ENCODE peak calls at places on chromosomes 2 and 18, in five cellular contexts. One of them, this sample, is unnamed.

GRCh38 chr2:120750488-120751210 is 15.0 kb downstream of the GLI2 start:
- DNase-seq in foreskin fibroblast: no peak
- DNase-seq in endodermal cell: peak
- DNase-seq in upper lobe of right lung: no peak
- DNase-seq in BJ: no peak
- DNase-seq in this sample: no peak

GRCh38 chr2:207039225-207039624 is 99.9 kb downstream of the CPO start:
- DNase-seq in endodermal cell: no peak
- DNase-seq in BJ: no peak
- DNase-seq in upper lobe of right lung: no peak
- DNase-seq in foreskin fibroblast: no peak
- DNase-seq in this sample: no peak

GRCh38 chr2:181790716-181791649 is 100.5 kb upstream of the ITPRID2 start:
- DNase-seq in endodermal cell: no peak
- DNase-seq in BJ: peak
- DNase-seq in upper lobe of right lung: no peak
- DNase-seq in foreskin fibroblast: peak
- DNase-seq in this sample: no peak

GRCh38 chr2:121828281-121828731 is 72.9 kb downstream of the TSN start:
- DNase-seq in BJ: no peak
- DNase-seq in endodermal cell: no peak
- DNase-seq in foreskin fibroblast: no peak
- DNase-seq in upper lobe of right lung: no peak
- DNase-seq in this sample: no peak

GRCh38 chr2:133324150-133324561 is 244.1 kb downstream of the NCKAP5 start:
- DNase-seq in endodermal cell: no peak
- DNase-seq in foreskin fibroblast: peak
- DNase-seq in upper lobe of right lung: no peak
- DNase-seq in BJ: peak
- DNase-seq in this sample: no peak

GRCh38 chr2:201953386-201953785 is 80.3 kb upstream of the FZD7 start:
- DNase-seq in foreskin fibroblast: no peak
- DNase-seq in endodermal cell: no peak
- DNase-seq in BJ: no peak
- DNase-seq in upper lobe of right lung: no peak
- DNase-seq in this sample: no peak

GRCh38 chr2:66929632-66930385 is 467.3 kb upstream of the ETAA1 start:
- DNase-seq in upper lobe of right lung: peak
- DNase-seq in foreskin fibroblast: peak
- DNase-seq in BJ: peak
- DNase-seq in endodermal cell: no peak
- DNase-seq in this sample: no peak

GRCh38 chr2:70391988-70392387 is 90.1 kb upstream of the FAM136A start:
- DNase-seq in endodermal cell: no peak
- DNase-seq in upper lobe of right lung: no peak
- DNase-seq in foreskin fibroblast: no peak
- DNase-seq in BJ: no peak
- DNase-seq in this sample: no peak

GRCh38 chr2:110106642-110107041 is 9.0 kb downstream of the MALL start:
- DNase-seq in endodermal cell: peak
- DNase-seq in BJ: no peak
- DNase-seq in upper lobe of right lung: no peak
- DNase-seq in foreskin fibroblast: no peak
- DNase-seq in this sample: no peak

GRCh38 chr2:85308951-85309555 is 18.7 kb downstream of the TGOLN2 start:
- DNase-seq in upper lobe of right lung: peak
- DNase-seq in BJ: no peak
- DNase-seq in endodermal cell: no peak
- DNase-seq in foreskin fibroblast: no peak
- DNase-seq in this sample: no peak

GRCh38 chr2:20983844-20984243 is 60.0 kb downstream of the APOB start:
- DNase-seq in endodermal cell: no peak
- DNase-seq in upper lobe of right lung: no peak
- DNase-seq in foreskin fibroblast: no peak
- DNase-seq in BJ: no peak
- DNase-seq in this sample: no peak

GRCh38 chr2:197498937-197499593 is 575 bp downstream of the HSPD1 start:
- DNase-seq in BJ: no peak
- DNase-seq in endodermal cell: peak
- DNase-seq in upper lobe of right lung: peak
- DNase-seq in foreskin fibroblast: peak
- DNase-seq in this sample: peak

GRCh38 chr2:223860809-223861738 is 23.7 kb upstream of the AP1S3 start:
- DNase-seq in upper lobe of right lung: no peak
- DNase-seq in endodermal cell: no peak
- DNase-seq in foreskin fibroblast: peak
- DNase-seq in BJ: no peak
- DNase-seq in this sample: no peak

GRCh38 chr2:204753841-204754240 is 208.6 kb downstream of the PARD3B start:
- DNase-seq in BJ: no peak
- DNase-seq in upper lobe of right lung: no peak
- DNase-seq in foreskin fibroblast: no peak
- DNase-seq in endodermal cell: no peak
- DNase-seq in this sample: no peak

GRCh38 chr2:241817126-241817820 is 8.3 kb downstream of the NEU4 start:
- DNase-seq in BJ: no peak
- DNase-seq in endodermal cell: peak
- DNase-seq in foreskin fibroblast: no peak
- DNase-seq in upper lobe of right lung: peak
- DNase-seq in this sample: no peak

GRCh38 chr2:200619275-200619674 is 33.5 kb downstream of the AOX1 start:
- DNase-seq in BJ: no peak
- DNase-seq in upper lobe of right lung: no peak
- DNase-seq in foreskin fibroblast: no peak
- DNase-seq in endodermal cell: no peak
- DNase-seq in this sample: no peak

GRCh38 chr18:57916684-57917083 is 113.6 kb upstream of the ATP8B1 start:
- DNase-seq in foreskin fibroblast: no peak
- DNase-seq in endodermal cell: no peak
- DNase-seq in BJ: no peak
- DNase-seq in upper lobe of right lung: no peak
- DNase-seq in this sample: no peak

GRCh38 chr2:196617430-196617829 is 22.1 kb upstream of the CCDC150 start:
- DNase-seq in foreskin fibroblast: no peak
- DNase-seq in BJ: no peak
- DNase-seq in upper lobe of right lung: no peak
- DNase-seq in endodermal cell: no peak
- DNase-seq in this sample: no peak

GRCh38 chr2:242032780-242033656 is 163.5 kb downstream of the RTP5 start:
- DNase-seq in BJ: no peak
- DNase-seq in upper lobe of right lung: peak
- DNase-seq in foreskin fibroblast: no peak
- DNase-seq in endodermal cell: peak
- DNase-seq in this sample: no peak

GRCh38 chr2:238286551-238286950 is 1.9 kb downstream of the PER2 start:
- DNase-seq in endodermal cell: no peak
- DNase-seq in foreskin fibroblast: peak
- DNase-seq in upper lobe of right lung: peak
- DNase-seq in BJ: peak
- DNase-seq in this sample: no peak

GRCh38 chr2:70089946-70090523 is 2.8 kb downstream of the PCBP1 start:
- DNase-seq in endodermal cell: peak
- DNase-seq in BJ: no peak
- DNase-seq in upper lobe of right lung: no peak
- DNase-seq in foreskin fibroblast: no peak
- DNase-seq in this sample: no peak

GRCh38 chr2:106572541-106573148 is 85.5 kb downstream of the CD8B2 start:
- DNase-seq in endodermal cell: peak
- DNase-seq in BJ: no peak
- DNase-seq in foreskin fibroblast: no peak
- DNase-seq in upper lobe of right lung: no peak
- DNase-seq in this sample: peak

GRCh38 chr2:60882971-60883753 is 1.8 kb downstream of the REL start:
- DNase-seq in upper lobe of right lung: no peak
- DNase-seq in BJ: no peak
- DNase-seq in endodermal cell: peak
- DNase-seq in foreskin fibroblast: no peak
- DNase-seq in this sample: peak

GRCh38 chr2:116980354-116980753 is 834.1 kb upstream of the DDX18 start:
- DNase-seq in upper lobe of right lung: no peak
- DNase-seq in BJ: no peak
- DNase-seq in endodermal cell: peak
- DNase-seq in foreskin fibroblast: no peak
- DNase-seq in this sample: no peak

GRCh38 chr18:9898792-9899549 is 13.2 kb downstream of the TXNDC2 start:
- DNase-seq in foreskin fibroblast: peak
- DNase-seq in BJ: no peak
- DNase-seq in endodermal cell: peak
- DNase-seq in upper lobe of right lung: no peak
- DNase-seq in this sample: no peak

GRCh38 chr2:126796931-126797621 is 101.6 kb upstream of the TEX51 start:
- DNase-seq in endodermal cell: peak
- DNase-seq in foreskin fibroblast: no peak
- DNase-seq in BJ: no peak
- DNase-seq in upper lobe of right lung: peak
- DNase-seq in this sample: no peak

GRCh38 chr2:116716038-116716437 is 1098.5 kb upstream of the DDX18 start:
- DNase-seq in BJ: no peak
- DNase-seq in foreskin fibroblast: no peak
- DNase-seq in upper lobe of right lung: no peak
- DNase-seq in endodermal cell: no peak
- DNase-seq in this sample: no peak

GRCh38 chr2:212346865-212347264 is 191.7 kb downstream of the ERBB4 start:
- DNase-seq in foreskin fibroblast: no peak
- DNase-seq in upper lobe of right lung: no peak
- DNase-seq in endodermal cell: no peak
- DNase-seq in BJ: no peak
- DNase-seq in this sample: no peak

GRCh38 chr2:134869941-134870736 is 31.7 kb downstream of the ACMSD start:
- DNase-seq in endodermal cell: no peak
- DNase-seq in upper lobe of right lung: no peak
- DNase-seq in foreskin fibroblast: no peak
- DNase-seq in BJ: no peak
- DNase-seq in this sample: no peak

GRCh38 chr18:56637897-56638231 is 528 bp downstream of the TXNL1 start:
- DNase-seq in BJ: no peak
- DNase-seq in endodermal cell: peak
- DNase-seq in upper lobe of right lung: no peak
- DNase-seq in foreskin fibroblast: no peak
- DNase-seq in this sample: peak

GRCh38 chr2:15693382-15693781 is 101.7 kb downstream of the DDX1 start:
- DNase-seq in foreskin fibroblast: no peak
- DNase-seq in endodermal cell: no peak
- DNase-seq in BJ: no peak
- DNase-seq in upper lobe of right lung: no peak
- DNase-seq in this sample: no peak

GRCh38 chr2:27736031-27736889 is 35.3 kb upstream of the MRPL33 start:
- DNase-seq in endodermal cell: no peak
- DNase-seq in BJ: no peak
- DNase-seq in foreskin fibroblast: peak
- DNase-seq in upper lobe of right lung: no peak
- DNase-seq in this sample: no peak

GRCh38 chr2:96413067-96413722 is 77.6 kb downstream of the NCAPH start:
- DNase-seq in upper lobe of right lung: no peak
- DNase-seq in endodermal cell: no peak
- DNase-seq in foreskin fibroblast: no peak
- DNase-seq in BJ: no peak
- DNase-seq in this sample: no peak

GRCh38 chr2:10520154-10520553 is 72.0 kb upstream of the ODC1 start:
- DNase-seq in upper lobe of right lung: peak
- DNase-seq in BJ: no peak
- DNase-seq in foreskin fibroblast: no peak
- DNase-seq in endodermal cell: peak
- DNase-seq in this sample: no peak

GRCh38 chr18:23331091-23331920 is 121.8 kb upstream of the RIOK3 start:
- DNase-seq in endodermal cell: peak
- DNase-seq in upper lobe of right lung: peak
- DNase-seq in foreskin fibroblast: no peak
- DNase-seq in BJ: no peak
- DNase-seq in this sample: no peak

GRCh38 chr2:99420031-99420430 is 69.8 kb downstream of the REV1 start:
- DNase-seq in BJ: no peak
- DNase-seq in foreskin fibroblast: no peak
- DNase-seq in upper lobe of right lung: no peak
- DNase-seq in endodermal cell: no peak
- DNase-seq in this sample: no peak

GRCh38 chr2:7943446-7943845 is 738.4 kb upstream of the ID2 start:
- DNase-seq in upper lobe of right lung: no peak
- DNase-seq in endodermal cell: no peak
- DNase-seq in BJ: no peak
- DNase-seq in foreskin fibroblast: no peak
- DNase-seq in this sample: no peak

DNA sequence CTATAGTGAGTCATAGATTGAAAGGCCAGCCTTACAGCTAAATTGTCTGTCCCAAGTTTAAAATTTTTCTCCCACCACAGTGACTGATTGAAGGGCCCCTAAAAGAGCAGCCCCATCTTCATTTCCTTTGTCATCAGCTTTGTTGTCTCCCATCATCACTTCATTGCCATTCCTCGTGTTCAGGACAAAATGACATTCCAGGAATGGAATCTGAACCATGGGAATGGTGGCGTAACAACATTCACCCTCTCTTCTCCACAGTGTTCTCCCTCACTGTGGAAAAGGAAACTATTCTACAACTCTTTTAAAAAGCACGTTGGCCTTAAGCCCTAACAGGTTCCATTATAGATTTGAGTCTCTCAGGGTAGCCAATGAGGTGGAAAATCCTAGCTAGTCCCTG is 52.1 kb downstream of the PSTPIP2 start:
- DNase-seq in BJ: no peak
- DNase-seq in upper lobe of right lung: no peak
- DNase-seq in foreskin fibroblast: peak
- DNase-seq in endodermal cell: no peak
- DNase-seq in this sample: no peak
- TF ChIP-seq CTCF in BJ: no peak
- TF ChIP-seq CTCF in upper lobe of right lung: no peak
- TF ChIP-seq CTCF in foreskin fibroblast: no peak
- TF ChIP-seq CTCF in endodermal cell: no peak
- TF ChIP-seq CTCF in this sample: no peak

GRCh38 chr2:152648336-152648735 is 68.9 kb downstream of the PRPF40A start:
- DNase-seq in foreskin fibroblast: no peak
- DNase-seq in BJ: no peak
- DNase-seq in upper lobe of right lung: no peak
- DNase-seq in endodermal cell: no peak
- DNase-seq in this sample: no peak
- TF ChIP-seq CTCF in foreskin fibroblast: peak
- TF ChIP-seq CTCF in BJ: peak
- TF ChIP-seq CTCF in upper lobe of right lung: peak
- TF ChIP-seq CTCF in endodermal cell: peak
- TF ChIP-seq CTCF in this sample: peak

DNA sequence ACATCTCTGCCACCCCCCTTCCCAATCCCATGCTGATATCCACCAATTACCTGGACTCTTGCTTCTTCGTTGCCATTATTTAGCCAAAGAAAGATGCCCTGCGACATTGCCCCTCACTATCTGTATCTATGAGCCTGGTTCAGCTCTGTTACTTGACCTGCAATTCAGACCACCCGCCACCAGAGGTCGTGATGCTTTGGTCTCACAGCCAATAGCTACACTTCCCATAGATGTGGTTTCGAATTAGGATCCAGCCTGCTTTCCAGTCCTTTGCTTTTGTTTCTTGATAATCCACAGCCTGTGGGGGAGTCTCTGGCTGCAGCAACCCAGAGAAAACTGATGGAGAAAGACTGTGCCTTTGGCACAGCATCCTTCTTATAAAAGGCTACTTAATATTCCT is 239.4 kb downstream of the KLHL29 start:
- DNase-seq in endodermal cell: peak
- DNase-seq in BJ: no peak
- DNase-seq in upper lobe of right lung: no peak
- DNase-seq in foreskin fibroblast: no peak
- DNase-seq in this sample: no peak
- TF ChIP-seq CTCF in endodermal cell: peak
- TF ChIP-seq CTCF in BJ: peak
- TF ChIP-seq CTCF in upper lobe of right lung: peak
- TF ChIP-seq CTCF in foreskin fibroblast: peak
- TF ChIP-seq CTCF in this sample: peak

GRCh38 chr2:37984589-37984988 is 59.5 kb downstream of the RMDN2 start:
- DNase-seq in foreskin fibroblast: no peak
- DNase-seq in endodermal cell: no peak
- DNase-seq in upper lobe of right lung: no peak
- DNase-seq in BJ: no peak
- DNase-seq in this sample: no peak
- TF ChIP-seq CTCF in foreskin fibroblast: no peak
- TF ChIP-seq CTCF in endodermal cell: peak
- TF ChIP-seq CTCF in upper lobe of right lung: no peak
- TF ChIP-seq CTCF in BJ: no peak
- TF ChIP-seq CTCF in this sample: no peak

This sample was measured in endothelial cell.